ENCODE peak calls at places on chromosomes 6 and 20, in ten cellular contexts. D, B, A, W, J, K, U, L, T and G are unnamed samples.
A peak's percentile ranks its signal among the peaks of the same experiment; 100 is the strongest.

GRCh38 chr6:141437685-141438084 is 695.0 kb upstream of the GJE1 start:
- DNase-seq in A (no peak), B (no peak), J (no peak), L (no peak), T (no peak), U (no peak), W (no peak), K (no peak), D (no peak), G (no peak)

GRCh38 chr6:92122746-92123145 is 1296.6 kb downstream of the EPHA7 start:
- DNase-seq in J (no peak), U (no peak), W (peak; percentile 25), D (no peak), K (peak; percentile 0), T (no peak), B (no peak), A (no peak), L (no peak), G (no peak)

GRCh38 chr6:31321820-31322219 is 35.2 kb downstream of the HLA-B start:
- DNase-seq in A (no peak), T (no peak), D (no peak), J (no peak), B (no peak), U (no peak), W (peak; percentile 43), K (no peak), L (no peak), G (no peak)

GRCh38 chr6:167907837-167908681 is 81.3 kb downstream of the AFDN start:
- DNase-seq in A (no peak), D (no peak), U (no peak), J (peak; percentile 27), K (peak; percentile 44), W (no peak), L (no peak), B (no peak), T (no peak), G (no peak)

GRCh38 chr6:144555078-144555477 is 269.9 kb downstream of the UTRN start:
- DNase-seq in J (no peak), D (no peak), T (no peak), L (no peak), B (no peak), A (no peak), K (no peak), W (no peak), U (no peak), G (no peak)

GRCh38 chr6:132202569-132202968 is 198.7 kb downstream of the MOXD1 start:
- DNase-seq in D (no peak), W (no peak), T (no peak), L (no peak), U (no peak), K (peak; percentile 76), B (no peak), A (no peak), J (no peak), G (no peak)

GRCh38 chr6:152206072-152206818 is 398.8 kb downstream of the ESR1 start:
- DNase-seq in D (peak; percentile 28), T (no peak), B (no peak), A (no peak), J (no peak), L (peak; percentile 25), W (peak; percentile 57), U (no peak), K (peak; percentile 25), G (no peak)

GRCh38 chr6:134464690-134465411 is 146.9 kb upstream of the SGK1 start:
- DNase-seq in L (peak; percentile 91), W (no peak), A (no peak), K (peak; percentile 31), B (no peak), D (no peak), U (no peak), T (no peak), J (peak; percentile 63), G (no peak)

GRCh38 chr20:19890358-19891117 is 126.6 kb upstream of the NAA20 start:
- DNase-seq in U (no peak), W (no peak), D (no peak), B (no peak), K (no peak), T (no peak), J (no peak), L (no peak), A (no peak), G (no peak)

GRCh38 chr6:100484474-100484873 is 19.8 kb upstream of the SIM1 start:
- DNase-seq in B (no peak), T (no peak), A (no peak), K (no peak), U (no peak), W (no peak), D (no peak), J (no peak), L (no peak), G (no peak)

GRCh38 chr6:80642452-80642851 is 536.0 kb downstream of the BCKDHB start:
- DNase-seq in L (no peak), U (no peak), B (no peak), A (no peak), W (no peak), J (no peak), K (no peak), D (no peak), T (no peak), G (no peak)

GRCh38 chr20:31706607-31707257 is 15.9 kb downstream of the BCL2L1 start:
- DNase-seq in L (peak; percentile 62), J (no peak), U (no peak), B (no peak), D (no peak), A (no peak), K (peak; percentile 73), W (no peak), T (no peak), G (no peak)

GRCh38 chr6:153309666-153310065 is 178.6 kb upstream of the RGS17 start:
- DNase-seq in K (no peak), T (no peak), W (peak; percentile 52), U (no peak), L (no peak), J (no peak), B (no peak), A (no peak), D (no peak), G (no peak)

GRCh38 chr20:13554706-13555105 is 84.0 kb downstream of the TASP1 start:
- DNase-seq in B (no peak), W (no peak), A (no peak), J (no peak), D (no peak), K (peak; percentile 10), L (no peak), T (peak; percentile 18), U (no peak), G (no peak)

GRCh38 chr6:72861935-72862432 is 240.1 kb downstream of the KCNQ5 start:
- DNase-seq in W (no peak), T (no peak), U (no peak), A (no peak), B (no peak), K (peak; percentile 50), D (no peak), J (peak; percentile 25), L (peak; percentile 81), G (no peak)

GRCh38 chr6:29647927-29648642 is 8.8 kb upstream of the MOG start:
- DNase-seq in D (no peak), W (peak; percentile 40), J (peak; percentile 64), T (no peak), B (no peak), L (no peak), U (no peak), A (no peak), K (peak; percentile 59), G (no peak)

GRCh38 chr20:16641511-16641910 is 68.3 kb upstream of the KIF16B start:
- DNase-seq in D (no peak), T (no peak), J (no peak), B (no peak), K (no peak), L (no peak), U (no peak), W (no peak), A (no peak), G (no peak)

GRCh38 chr6:158387036-158387435 is 74.8 kb downstream of the TULP4 start:
- DNase-seq in T (no peak), W (no peak), L (no peak), K (no peak), A (no peak), U (no peak), J (no peak), D (no peak), B (no peak), G (no peak)

GRCh38 chr6:3386374-3386857 is 70.4 kb downstream of the SLC22A23 start:
- DNase-seq in U (no peak), B (no peak), A (no peak), L (no peak), T (no peak), W (no peak), K (no peak), J (no peak), D (no peak), G (no peak)

GRCh38 chr6:150667977-150668716 is 68.5 kb downstream of the PLEKHG1 start:
- DNase-seq in A (peak; percentile 87), D (no peak), J (peak; percentile 80), U (no peak), W (peak; percentile 88), K (peak; percentile 94), B (peak; percentile 88), L (peak; percentile 78), T (peak; percentile 90), G (peak; percentile 96)
- TF ChIP-seq CTCF in A (no peak), D (no peak), J (no peak), U (peak; percentile 15), W (peak; percentile 45), K (peak; percentile 43), B (no peak), L (no peak), T (no peak), G (peak; percentile 36)

DNA sequence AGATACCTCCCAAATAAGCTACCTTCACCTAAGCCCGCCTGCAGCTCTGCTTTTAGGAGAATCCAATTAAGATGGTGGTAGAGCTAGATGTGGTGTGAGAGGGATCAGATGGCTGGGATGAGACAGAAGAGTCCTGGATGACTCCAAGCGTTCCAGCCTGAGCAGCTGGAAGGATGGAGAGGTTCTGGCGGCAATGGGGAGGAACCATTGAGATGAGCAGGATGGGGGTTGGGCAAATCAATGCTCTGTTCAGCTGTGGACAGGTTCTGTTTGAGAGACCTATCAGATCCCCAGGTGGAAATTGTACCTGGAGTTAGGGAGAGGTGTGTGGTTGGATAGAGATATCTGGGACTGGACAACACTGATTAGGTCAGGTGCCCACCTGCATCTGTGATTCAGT is 23.0 kb downstream of the PHACTR3 start:
- DNase-seq in A (no peak), T (no peak), L (no peak), B (no peak), J (no peak), W (no peak), D (no peak), K (no peak), U (no peak), G (no peak)
- H3K27ac ChIP-seq in A (no peak overlapping the region), T (no peak overlapping the region), L (no peak overlapping the region), B (no peak overlapping the region), J (no peak overlapping the region), W (no peak overlapping the region), D (no peak overlapping the region), K (no peak overlapping the region), U (no peak overlapping the region), G (no peak overlapping the region)

GRCh38 chr6:32954983-32955802 is 2.3 kb upstream of the HLA-DMA start:
- DNase-seq in A (no peak), B (no peak), D (no peak), T (no peak), W (peak; percentile 75), J (no peak), L (no peak), K (peak; percentile 26), U (no peak), G (no peak)
- TF ChIP-seq CTCF in A (no peak), B (no peak), D (peak; percentile 36), T (no peak), W (peak; percentile 63), J (no peak), L (no peak), K (peak; percentile 41), U (peak; percentile 38), G (no peak)

GRCh38 chr20:63519765-63520593 is 586 bp upstream of the PPDPF start:
- DNase-seq in W (peak; percentile 93), T (no peak), L (peak; percentile 46), U (peak; percentile 94), A (peak; percentile 87), B (peak; percentile 90), J (peak; percentile 80), K (no peak), D (peak; percentile 46), G (no peak)
- H3K27ac ChIP-seq in W (peak overlapping the region; percentile 97), T (peak overlapping the region; percentile 65), L (peak overlapping the region; percentile 92), U (peak overlapping the region; percentile 81), A (peak overlapping the region; percentile 96), B (peak overlapping the region; percentile 90), J (peak overlapping the region; percentile 92), K (peak overlapping the region; percentile 89), D (peak overlapping the region; percentile 35), G (peak overlapping the region; percentile 93)